ENCODE peak calls at places on chromosomes 3 and 15, in seven cellular contexts. D is neural progenitor cell, A is lung, K is psoas muscle, U is fibroblast of lung, S is prostate gland, O is cardiac muscle cell. J is an unnamed sample.
A peak's percentile ranks its signal among the peaks of the same experiment; 100 is the strongest.

GRCh38 chr3:83567935-83568334 is 1390.9 kb upstream of the CADM2 start:
- DNase-seq in D (no peak), A (no peak), K (no peak), U (no peak), S (no peak), O (no peak), J (no peak)

GRCh38 chr3:114308830-114309229 is 15.0 kb downstream of the TIGIT start:
- DNase-seq in D (no peak), A (no peak), K (no peak), U (no peak), S (no peak), O (no peak), J (no peak)

GRCh38 chr3:196440041-196440537 is 7.9 kb upstream of the UBXN7 start:
- DNase-seq in D (no peak), A (no peak), K (peak; percentile 58), U (peak; percentile 60), S (no peak), O (no peak), J (no peak)

GRCh38 chr3:141353652-141354495 is 14.4 kb upstream of the ZBTB38 start:
- DNase-seq in D (peak; percentile 61), A (no peak), K (no peak), U (no peak), S (no peak), O (no peak), J (no peak)

GRCh38 chr3:151604941-151605340 is 128.8 kb upstream of the AADACL2 start:
- DNase-seq in D (no peak), A (no peak), K (no peak), U (no peak), S (no peak), O (no peak), J (no peak)

GRCh38 chr3:33231755-33232465 is 13.3 kb upstream of the SUSD5 start:
- DNase-seq in D (no peak), A (no peak), K (no peak), U (no peak), S (no peak), O (no peak), J (no peak)

GRCh38 chr3:31895471-31895870 is 85.6 kb downstream of the OSBPL10 start:
- DNase-seq in D (no peak), A (no peak), K (no peak), U (peak; percentile 48), S (no peak), O (no peak), J (no peak)

GRCh38 chr3:153052096-153052460 is 109.9 kb upstream of the RAP2B start:
- DNase-seq in D (no peak), A (no peak), K (no peak), U (peak; percentile 98), S (peak; percentile 5), O (peak; percentile 43), J (no peak)

GRCh38 chr3:57152150-57152549 is 13.0 kb downstream of the IL17RD start:
- DNase-seq in D (peak; percentile 68), A (no peak), K (peak; percentile 62), U (no peak), S (no peak), O (peak; percentile 25), J (no peak)

DNA sequence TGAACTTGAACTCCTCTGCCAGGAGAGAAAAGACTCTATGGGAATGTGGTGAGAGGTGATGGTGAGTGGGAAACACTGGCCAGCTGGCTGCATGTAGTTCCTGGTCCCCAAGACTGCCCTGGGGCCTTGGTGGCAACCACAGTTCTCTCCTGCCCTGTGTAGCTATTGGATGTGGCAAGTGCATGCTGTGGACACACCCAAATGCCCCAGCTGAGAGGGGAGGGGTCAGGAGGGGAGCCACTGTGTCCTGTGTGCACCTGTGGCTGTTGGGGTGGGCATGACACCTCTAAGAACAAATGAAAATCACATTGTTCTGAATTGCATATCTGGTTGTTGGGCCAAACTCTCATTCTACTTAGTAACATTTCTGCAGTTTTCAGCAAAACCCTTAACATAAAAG is 409.6 kb downstream of the NSUN3 start:
- DNase-seq in D (no peak), A (no peak), K (no peak), U (no peak), S (no peak), O (no peak), J (no peak)
- H3K9me3 ChIP-seq in D (peaks cover 8% of the 10 kb centered on the region), A (peaks cover 5% of the 10 kb centered on the region), K (peaks cover 7% of the 10 kb centered on the region), U (no peaks in the 10 kb centered on the region), S (no peaks in the 10 kb centered on the region), O (no peaks in the 10 kb centered on the region), J (no peaks in the 10 kb centered on the region)

GRCh38 chr15:101126618-101127502 is 125.0 kb downstream of the CHSY1 start:
- DNase-seq in D (peak; percentile 53), A (no peak), K (no peak), U (peak; percentile 69), S (no peak), O (no peak), J (no peak)
- H3K4me3 ChIP-seq in D (no peak overlapping the region), A (no peak overlapping the region), K (no peak overlapping the region), U (no peak overlapping the region), S (no peak overlapping the region), O (no peak overlapping the region), J (peak overlapping the region; percentile 69)

DNA sequence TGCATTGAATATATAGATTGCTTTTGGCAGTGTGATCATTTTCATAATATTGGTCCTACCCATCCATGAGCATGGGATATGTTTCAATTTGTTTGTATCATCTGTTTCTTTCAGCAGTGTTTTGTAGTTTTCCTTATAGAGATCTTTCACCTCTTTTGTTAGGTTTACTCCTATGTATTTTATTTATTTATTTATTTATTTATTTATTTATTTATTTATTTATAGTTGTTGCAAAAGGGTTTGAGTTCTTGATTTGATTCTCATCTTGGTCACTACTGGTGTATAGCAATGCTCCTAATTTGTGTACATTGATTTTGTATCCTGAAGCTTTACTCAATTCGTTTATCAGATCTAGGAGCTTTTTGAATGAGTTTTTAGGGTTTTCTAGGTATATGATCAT is 478.2 kb downstream of the UNC13C start:
- DNase-seq in D (no peak), A (no peak), K (no peak), U (no peak), S (no peak), O (no peak), J (no peak)
- H3K9me3 ChIP-seq in D (peaks cover 30% of the 10 kb centered on the region), A (peaks cover 15% of the 10 kb centered on the region), K (peaks cover 8% of the 10 kb centered on the region), U (no peaks in the 10 kb centered on the region), S (no peaks in the 10 kb centered on the region), O (no peaks in the 10 kb centered on the region), J (no peaks in the 10 kb centered on the region)

DNA sequence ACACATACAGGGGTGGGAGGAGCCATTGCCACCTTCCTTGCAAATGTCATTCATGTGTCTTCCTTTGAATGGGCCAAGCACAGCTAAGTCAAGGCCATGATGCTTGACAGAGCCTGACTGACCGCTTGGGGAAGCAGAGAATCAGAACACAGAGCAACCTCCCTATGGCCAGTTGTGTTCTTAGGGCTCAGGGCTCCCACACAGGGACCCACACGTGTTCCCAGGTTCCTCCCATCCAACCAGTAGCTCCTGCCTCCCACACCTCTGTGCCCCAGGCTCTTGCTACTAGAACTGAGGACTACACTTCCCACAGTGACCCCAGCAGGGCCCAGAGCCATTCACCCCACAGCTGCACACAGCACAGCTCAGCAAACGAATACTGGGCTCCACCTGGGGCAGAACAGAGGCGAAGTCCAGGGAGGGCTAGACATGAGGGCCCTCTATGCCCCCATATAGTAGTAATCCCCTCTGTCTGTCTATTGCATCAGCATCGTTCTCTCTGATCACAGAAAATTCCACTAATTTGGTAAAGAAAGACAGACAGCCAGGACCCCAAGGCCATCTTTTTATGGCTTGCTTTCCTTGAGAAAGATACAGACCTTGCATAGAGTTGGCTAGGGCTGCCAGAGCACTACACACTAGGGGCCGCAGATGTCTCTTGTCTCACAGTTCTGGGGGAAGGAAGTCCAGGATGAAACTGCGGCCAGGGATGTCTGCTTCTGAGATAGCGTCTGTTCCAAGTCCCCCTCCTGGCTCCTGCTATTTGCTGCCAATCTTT is 42.7 kb downstream of the KLF15 start:
- DNase-seq in D (no peak), A (no peak), K (no peak), U (no peak), S (no peak), O (no peak), J (no peak)
- H3K4me3 ChIP-seq in D (no peak overlapping the region), A (no peak overlapping the region), K (no peak overlapping the region), U (no peak overlapping the region), S (no peak overlapping the region), O (no peak overlapping the region), J (no peak overlapping the region)

GRCh38 chr15:56236197-56236596 is 7.5 kb downstream of the RFX7 start:
- DNase-seq in D (no peak), A (no peak), K (no peak), U (no peak), S (no peak), O (no peak), J (no peak)
- H3K9me3 ChIP-seq in D (peaks cover 25% of the 10 kb centered on the region), A (peaks cover 6% of the 10 kb centered on the region), K (peaks cover 15% of the 10 kb centered on the region), U (no peaks in the 10 kb centered on the region), S (no peaks in the 10 kb centered on the region), O (no peaks in the 10 kb centered on the region), J (peaks cover 5% of the 10 kb centered on the region)